ENCODE peak calls at places on chromosomes 11 and 22, in four cellular contexts. I, N, O and H are unnamed samples.

GRCh38 chr22:27032121-27032761 is 374.9 kb downstream of the MIAT start:
- DNase-seq in I (peak), N (peak), O (peak), H (no peak)

GRCh38 chr11:16184588-16184987 is 171.8 kb downstream of the SOX6 start:
- DNase-seq in I (no peak), N (no peak), O (peak), H (no peak)

GRCh38 chr11:77525455-77526091 is 51.7 kb upstream of the PAK1 start:
- DNase-seq in I (no peak), N (no peak), O (no peak), H (no peak)

GRCh38 chr11:114125959-114126358 is 66.4 kb downstream of the ZBTB16 start:
- DNase-seq in I (no peak), N (no peak), O (no peak), H (no peak)

GRCh38 chr22:45235101-45235777 is 5.5 kb downstream of the KIAA0930 start:
- DNase-seq in I (no peak), N (no peak), O (no peak), H (no peak)

GRCh38 chr11:47863189-47863892 is 15.2 kb upstream of the NUP160 start:
- DNase-seq in I (no peak), N (no peak), O (no peak), H (no peak)

GRCh38 chr11:18490319-18490718 is 34.7 kb downstream of the LDHAL6A start:
- DNase-seq in I (no peak), N (no peak), O (no peak), H (no peak)

GRCh38 chr22:46707827-46708570 is 30.1 kb downstream of the CERK start:
- DNase-seq in I (no peak), N (no peak), O (peak), H (no peak)

GRCh38 chr11:47270331-47271271 is 668 bp downstream of the MADD start:
- DNase-seq in I (peak), N (no peak), O (peak), H (peak)

GRCh38 chr22:39502789-39503464 is 837 bp downstream of the MIEF1 start:
- DNase-seq in I (no peak), N (no peak), O (no peak), H (no peak)